ENCODE peak calls at places on chromosomes 5 and 9, in four cellular contexts. One of them, this sample, is unnamed.

GRCh38 chr9:133702798-133703570 is 35.2 kb downstream of the SARDH start:
- DNase-seq in K562: no peak
- DNase-seq in HepG2: no peak
- DNase-seq in H1: no peak
- DNase-seq in this sample: no peak

GRCh38 chr9:22829236-22829635 is 382.6 kb downstream of the DMRTA1 start:
- DNase-seq in H1: no peak
- DNase-seq in HepG2: no peak
- DNase-seq in K562: no peak
- DNase-seq in this sample: no peak

GRCh38 chr5:124000558-124000957 is 488.6 kb downstream of the CSNK1G3 start:
- DNase-seq in K562: no peak
- DNase-seq in HepG2: no peak
- DNase-seq in H1: no peak
- DNase-seq in this sample: no peak

GRCh38 chr5:180643191-180643851 is 6.1 kb downstream of the FLT4 start:
- DNase-seq in HepG2: no peak
- DNase-seq in K562: no peak
- DNase-seq in H1: peak
- DNase-seq in this sample: no peak

GRCh38 chr9:16475257-16475656 is 395.2 kb downstream of the BNC2 start:
- DNase-seq in HepG2: no peak
- DNase-seq in K562: no peak
- DNase-seq in H1: no peak
- DNase-seq in this sample: no peak

GRCh38 chr9:135301271-135302263 is 178.0 kb upstream of the PPP1R26 start:
- DNase-seq in HepG2: no peak
- DNase-seq in H1: peak
- DNase-seq in K562: no peak
- DNase-seq in this sample: no peak

GRCh38 chr5:98935206-98935605 is 6.4 kb upstream of the CHD1 start:
- DNase-seq in HepG2: no peak
- DNase-seq in H1: no peak
- DNase-seq in K562: no peak
- DNase-seq in this sample: no peak

GRCh38 chr5:132491368-132492364 is 1.1 kb upstream of the IRF1 start:
- DNase-seq in HepG2: no peak
- DNase-seq in H1: peak
- DNase-seq in K562: no peak
- DNase-seq in this sample: no peak

GRCh38 chr5:110853267-110853666 is 114.5 kb downstream of the SLC25A46 start:
- DNase-seq in K562: no peak
- DNase-seq in H1: no peak
- DNase-seq in HepG2: no peak
- DNase-seq in this sample: no peak

GRCh38 chr9:129861447-129861827 is 26.2 kb downstream of the USP20 start:
- DNase-seq in H1: no peak
- DNase-seq in K562: no peak
- DNase-seq in HepG2: no peak
- DNase-seq in this sample: no peak

GRCh38 chr9:38153152-38153909 is 84.3 kb upstream of the SHB start:
- DNase-seq in HepG2: peak
- DNase-seq in K562: no peak
- DNase-seq in H1: no peak
- DNase-seq in this sample: no peak

GRCh38 chr5:178312900-178313299 is 80.3 kb upstream of the PHYKPL start:
- DNase-seq in K562: no peak
- DNase-seq in HepG2: no peak
- DNase-seq in H1: no peak
- DNase-seq in this sample: no peak

GRCh38 chr5:59222687-59223511 is 640.0 kb downstream of the RAB3C start:
- DNase-seq in HepG2: no peak
- DNase-seq in H1: no peak
- DNase-seq in K562: no peak
- DNase-seq in this sample: no peak

GRCh38 chr5:1003296-1003937 is 5.2 kb upstream of the NKD2 start:
- DNase-seq in H1: no peak
- DNase-seq in K562: no peak
- DNase-seq in HepG2: no peak
- DNase-seq in this sample: no peak

GRCh38 chr5:1001406-1002270 is 7.0 kb upstream of the NKD2 start:
- DNase-seq in H1: peak
- DNase-seq in HepG2: no peak
- DNase-seq in K562: no peak
- DNase-seq in this sample: no peak

GRCh38 chr5:1004598-1005361 is 3.8 kb upstream of the NKD2 start:
- DNase-seq in K562: peak
- DNase-seq in H1: peak
- DNase-seq in HepG2: no peak
- DNase-seq in this sample: no peak

GRCh38 chr5:1002271-1002546 is 6.4 kb upstream of the NKD2 start:
- DNase-seq in H1: no peak
- DNase-seq in HepG2: no peak
- DNase-seq in K562: no peak
- DNase-seq in this sample: no peak

DNA sequence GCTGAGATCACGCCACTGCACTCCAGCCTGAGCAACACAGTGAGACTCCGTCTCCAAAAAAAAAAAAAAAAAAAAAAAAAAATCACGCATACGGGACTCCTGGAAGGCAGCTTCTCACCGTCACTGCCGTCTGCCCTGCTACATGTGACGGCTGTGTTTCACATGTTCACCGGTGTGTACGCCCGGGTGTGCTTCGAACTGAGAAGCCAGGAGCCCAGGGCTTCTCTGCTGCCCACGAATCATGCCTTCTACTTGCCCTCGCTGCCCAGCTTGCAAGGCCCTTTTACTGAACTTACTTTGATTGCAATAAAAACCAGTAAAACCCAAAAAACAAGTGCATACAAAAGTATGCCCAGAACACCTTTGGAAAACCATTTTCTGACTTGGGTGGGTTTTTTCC is 5.8 kb upstream of the NKD2 start:
- DNase-seq in K562: no peak
- DNase-seq in H1: peak
- DNase-seq in HepG2: no peak
- DNase-seq in this sample: no peak
- TF ChIP-seq JUND in K562: no peak
- TF ChIP-seq JUND in H1: no peak
- TF ChIP-seq JUND in HepG2: no peak
- TF ChIP-seq JUND in this sample: no peak

GRCh38 chr5:61347088-61347487 is 15.0 kb downstream of the ZSWIM6 start:
- DNase-seq in HepG2: peak
- DNase-seq in H1: no peak
- DNase-seq in K562: no peak
- DNase-seq in this sample: no peak
- TF ChIP-seq SRF in HepG2: no peak
- TF ChIP-seq SRF in H1: no peak
- TF ChIP-seq SRF in K562: no peak
- TF ChIP-seq SRF in this sample: no peak

GRCh38 chr9:131714821-131715220 is 25.1 kb downstream of the RAPGEF1 start:
- DNase-seq in H1: no peak
- DNase-seq in K562: no peak
- DNase-seq in HepG2: no peak
- DNase-seq in this sample: no peak

GRCh38 chr9:131712151-131712716 is 27.6 kb downstream of the RAPGEF1 start:
- DNase-seq in H1: no peak
- DNase-seq in HepG2: no peak
- DNase-seq in K562: no peak
- DNase-seq in this sample: no peak

GRCh38 chr9:131713016-131713415 is 26.9 kb downstream of the RAPGEF1 start:
- DNase-seq in K562: no peak
- DNase-seq in H1: no peak
- DNase-seq in HepG2: no peak
- DNase-seq in this sample: no peak

GRCh38 chr9:131715906-131716305 is 24.0 kb downstream of the RAPGEF1 start:
- DNase-seq in K562: no peak
- DNase-seq in H1: no peak
- DNase-seq in HepG2: no peak
- DNase-seq in this sample: no peak

DNA sequence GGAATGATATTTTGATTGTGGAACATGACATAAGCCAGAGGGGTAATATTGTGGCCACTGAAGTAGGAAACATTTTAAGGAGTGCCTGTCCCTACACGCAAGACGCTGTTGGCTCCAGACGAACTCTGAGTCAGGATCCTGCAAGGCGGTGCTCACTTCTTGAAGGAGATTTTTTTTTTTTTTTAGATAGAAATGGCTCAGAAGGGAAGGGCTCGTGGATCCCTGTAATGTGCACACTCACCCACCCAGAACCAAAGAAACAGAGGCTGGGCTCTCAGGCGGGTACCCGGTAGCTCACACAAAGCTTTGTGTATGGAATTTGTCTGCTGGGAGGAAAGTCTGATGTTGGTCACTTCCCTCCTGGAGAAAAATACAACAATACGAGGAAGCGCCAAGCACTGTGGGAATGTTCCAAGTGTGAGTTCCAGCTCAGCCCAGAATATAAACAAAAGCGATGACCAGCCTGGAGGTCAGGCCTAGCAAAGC is 25.7 kb downstream of the RAPGEF1 start:
- DNase-seq in HepG2: no peak
- DNase-seq in H1: no peak
- DNase-seq in K562: no peak
- DNase-seq in this sample: no peak
- TF ChIP-seq ATF2 in HepG2: no peak
- TF ChIP-seq ATF2 in H1: no peak
- TF ChIP-seq ATF2 in K562: no peak
- TF ChIP-seq ATF2 in this sample: no peak

DNA sequence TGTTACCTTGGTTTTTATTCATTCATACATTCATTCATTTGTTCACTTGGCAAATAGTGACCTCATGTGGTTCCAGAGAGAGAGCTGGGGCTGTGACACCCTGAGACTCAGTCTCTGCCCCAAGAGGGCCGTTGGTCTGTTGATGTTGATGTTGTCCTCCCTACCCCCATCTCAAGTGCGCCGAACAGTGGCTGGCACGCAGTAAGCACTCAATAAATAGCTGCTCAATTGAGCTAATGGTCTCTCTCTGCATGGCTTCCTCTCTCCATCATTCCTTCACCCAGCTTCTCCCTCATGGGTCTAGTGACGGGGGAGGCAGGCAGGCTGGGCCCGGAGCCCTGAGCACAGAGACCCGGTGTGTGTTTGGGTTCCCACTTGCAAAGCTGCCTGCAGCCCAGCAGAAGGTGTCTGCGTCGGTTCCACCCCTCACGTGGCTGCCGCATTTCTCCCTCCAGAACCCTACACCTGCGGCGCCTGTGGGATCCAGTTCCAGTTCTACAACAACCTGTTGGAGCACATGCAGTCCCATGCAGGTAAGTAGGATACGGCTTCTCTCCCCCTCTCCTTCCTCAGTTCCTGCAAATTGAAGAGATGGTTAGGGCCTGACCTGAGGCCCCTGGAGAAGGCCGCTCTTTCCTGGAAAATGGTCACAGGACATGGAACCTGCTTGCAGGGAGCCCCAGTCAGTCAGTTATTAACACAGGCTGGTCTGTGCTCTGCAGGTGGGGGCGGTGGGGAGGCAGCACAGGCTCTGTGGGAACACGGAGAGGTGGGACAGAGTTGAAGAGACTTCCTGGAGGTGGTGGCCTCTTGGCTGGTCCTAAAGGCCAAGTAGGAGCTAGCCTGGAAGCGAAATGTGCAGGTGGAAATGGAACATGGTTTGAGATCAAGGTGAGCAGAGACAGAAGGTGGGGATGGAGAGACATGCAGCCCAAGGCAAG is 42.0 kb downstream of the AMBP start:
- DNase-seq in K562: no peak
- DNase-seq in HepG2: no peak
- DNase-seq in H1: peak
- DNase-seq in this sample: no peak
- TF ChIP-seq JUND in K562: no peak
- TF ChIP-seq JUND in HepG2: no peak
- TF ChIP-seq JUND in H1: no peak
- TF ChIP-seq JUND in this sample: no peak

This sample was measured in GM12878.